ENCODE peak calls at places on chromosome 5, in five cellular contexts. One of them, this sample, is unnamed.
A peak's percentile ranks its signal among the peaks of the same experiment; 100 is the strongest.

GRCh38 chr5:138448481-138449398 is 9.9 kb downstream of the REEP2 start:
- DNase-seq in stimulated activated CD8-positive, alpha-beta memory T cell treated with anti-CD3 and anti-CD28 coated beads, Interleukin-4, amount 100 ng/mL, for 1 hour: no peak
- DNase-seq in progenitor cell of endocrine pancreas: no peak
- DNase-seq in LoVo: no peak
- DNase-seq in cardiac fibroblast: peak; percentile 52
- DNase-seq in this sample: no peak

GRCh38 chr5:107380654-107381053 is 290.1 kb downstream of the EFNA5 start:
- DNase-seq in LoVo: no peak
- DNase-seq in progenitor cell of endocrine pancreas: no peak
- DNase-seq in cardiac fibroblast: no peak
- DNase-seq in stimulated activated CD8-positive, alpha-beta memory T cell treated with anti-CD3 and anti-CD28 coated beads, Interleukin-4, amount 100 ng/mL, for 1 hour: no peak
- DNase-seq in this sample: no peak

GRCh38 chr5:96734871-96735325 is 72.7 kb downstream of the CAST start:
- DNase-seq in progenitor cell of endocrine pancreas: no peak
- DNase-seq in stimulated activated CD8-positive, alpha-beta memory T cell treated with anti-CD3 and anti-CD28 coated beads, Interleukin-4, amount 100 ng/mL, for 1 hour: no peak
- DNase-seq in cardiac fibroblast: peak; percentile 70
- DNase-seq in LoVo: no peak
- DNase-seq in this sample: no peak

GRCh38 chr5:126777257-126777973 is 479 bp downstream of the LMNB1 start:
- DNase-seq in cardiac fibroblast: peak; percentile 63
- DNase-seq in stimulated activated CD8-positive, alpha-beta memory T cell treated with anti-CD3 and anti-CD28 coated beads, Interleukin-4, amount 100 ng/mL, for 1 hour: peak; percentile 18
- DNase-seq in progenitor cell of endocrine pancreas: peak; percentile 33
- DNase-seq in LoVo: peak; percentile 48
- DNase-seq in this sample: peak; percentile 83

GRCh38 chr5:132496631-132497487 is 6.3 kb upstream of the IRF1 start:
- DNase-seq in cardiac fibroblast: peak; percentile 94
- DNase-seq in LoVo: peak; percentile 86
- DNase-seq in stimulated activated CD8-positive, alpha-beta memory T cell treated with anti-CD3 and anti-CD28 coated beads, Interleukin-4, amount 100 ng/mL, for 1 hour: no peak
- DNase-seq in progenitor cell of endocrine pancreas: peak; percentile 74
- DNase-seq in this sample: peak; percentile 77

GRCh38 chr5:115543931-115544370 is 624 bp downstream of the FEM1C start:
- DNase-seq in LoVo: peak; percentile 39
- DNase-seq in stimulated activated CD8-positive, alpha-beta memory T cell treated with anti-CD3 and anti-CD28 coated beads, Interleukin-4, amount 100 ng/mL, for 1 hour: peak; percentile 10
- DNase-seq in cardiac fibroblast: peak; percentile 61
- DNase-seq in progenitor cell of endocrine pancreas: peak; percentile 15
- DNase-seq in this sample: peak; percentile 67

GRCh38 chr5:139726248-139726647 is 69.4 kb upstream of the PSD2 start:
- DNase-seq in stimulated activated CD8-positive, alpha-beta memory T cell treated with anti-CD3 and anti-CD28 coated beads, Interleukin-4, amount 100 ng/mL, for 1 hour: no peak
- DNase-seq in LoVo: no peak
- DNase-seq in progenitor cell of endocrine pancreas: no peak
- DNase-seq in cardiac fibroblast: no peak
- DNase-seq in this sample: no peak

GRCh38 chr5:1547236-1547635 is 23.5 kb upstream of the LPCAT1 start:
- DNase-seq in LoVo: no peak
- DNase-seq in stimulated activated CD8-positive, alpha-beta memory T cell treated with anti-CD3 and anti-CD28 coated beads, Interleukin-4, amount 100 ng/mL, for 1 hour: no peak
- DNase-seq in cardiac fibroblast: no peak
- DNase-seq in progenitor cell of endocrine pancreas: no peak
- DNase-seq in this sample: no peak

GRCh38 chr5:39455645-39456044 is 30.9 kb upstream of the DAB2 start:
- DNase-seq in stimulated activated CD8-positive, alpha-beta memory T cell treated with anti-CD3 and anti-CD28 coated beads, Interleukin-4, amount 100 ng/mL, for 1 hour: no peak
- DNase-seq in cardiac fibroblast: no peak
- DNase-seq in LoVo: no peak
- DNase-seq in progenitor cell of endocrine pancreas: no peak
- DNase-seq in this sample: no peak

GRCh38 chr5:35247645-35248034 is 17.4 kb upstream of the PRLR start:
- DNase-seq in progenitor cell of endocrine pancreas: no peak
- DNase-seq in cardiac fibroblast: peak; percentile 54
- DNase-seq in stimulated activated CD8-positive, alpha-beta memory T cell treated with anti-CD3 and anti-CD28 coated beads, Interleukin-4, amount 100 ng/mL, for 1 hour: no peak
- DNase-seq in LoVo: no peak
- DNase-seq in this sample: peak; percentile 39

This sample was measured in T-helper 1 cell.